ENCODE peak calls at places on chromosome 20, in four cellular contexts. One of them, this sample, is unnamed.

GRCh38 chr20:6501061-6501460 is 266.4 kb upstream of the BMP2 start:
- DNase-seq in K562: no peak
- DNase-seq in HepG2: peak; percentile 24
- DNase-seq in endothelial cell of umbilical vein: peak; percentile 81
- DNase-seq in this sample: no peak

GRCh38 chr20:33660685-33661058 is 1.5 kb upstream of the C20orf144 start:
- DNase-seq in HepG2: no peak
- DNase-seq in K562: no peak
- DNase-seq in endothelial cell of umbilical vein: no peak
- DNase-seq in this sample: no peak

GRCh38 chr20:20498081-20498861 is 130.4 kb downstream of the INSM1 start:
- DNase-seq in HepG2: no peak
- DNase-seq in K562: no peak
- DNase-seq in endothelial cell of umbilical vein: no peak
- DNase-seq in this sample: no peak

GRCh38 chr20:13870349-13870748 is 85.5 kb downstream of the NDUFAF5 start:
- DNase-seq in K562: peak; percentile 14
- DNase-seq in HepG2: peak; percentile 21
- DNase-seq in endothelial cell of umbilical vein: no peak
- DNase-seq in this sample: no peak

GRCh38 chr20:50304883-50305635 is 114.4 kb downstream of the CEBPB start:
- DNase-seq in K562: no peak
- DNase-seq in endothelial cell of umbilical vein: no peak
- DNase-seq in HepG2: peak; percentile 92
- DNase-seq in this sample: no peak

GRCh38 chr20:50438986-50439407 is 71.2 kb upstream of the PTPN1 start:
- DNase-seq in HepG2: no peak
- DNase-seq in endothelial cell of umbilical vein: no peak
- DNase-seq in K562: peak; percentile 46
- DNase-seq in this sample: peak; percentile 87

GRCh38 chr20:25083773-25084615 is 2.1 kb upstream of the VSX1 start:
- DNase-seq in endothelial cell of umbilical vein: no peak
- DNase-seq in HepG2: no peak
- DNase-seq in K562: no peak
- DNase-seq in this sample: no peak

GRCh38 chr20:43959079-43959919 is 44.6 kb downstream of the TOX2 start:
- DNase-seq in K562: peak; percentile 8
- DNase-seq in HepG2: peak; percentile 73
- DNase-seq in endothelial cell of umbilical vein: peak; percentile 52
- DNase-seq in this sample: no peak

GRCh38 chr20:18739785-18740184 is 73.8 kb upstream of the SCP2D1 start:
- DNase-seq in endothelial cell of umbilical vein: no peak
- DNase-seq in HepG2: no peak
- DNase-seq in K562: peak; percentile 31
- DNase-seq in this sample: no peak

GRCh38 chr20:31680286-31681127 is 42.2 kb downstream of the BCL2L1 start:
- DNase-seq in HepG2: no peak
- DNase-seq in K562: no peak
- DNase-seq in endothelial cell of umbilical vein: no peak
- DNase-seq in this sample: no peak

GRCh38 chr20:62358171-62358719 is 8.9 kb downstream of the LAMA5 start:
- DNase-seq in K562: peak; percentile 68
- DNase-seq in endothelial cell of umbilical vein: peak; percentile 65
- DNase-seq in HepG2: no peak
- DNase-seq in this sample: no peak

GRCh38 chr20:25017257-25017803 is 24.8 kb upstream of the APMAP start:
- DNase-seq in K562: no peak
- DNase-seq in endothelial cell of umbilical vein: no peak
- DNase-seq in HepG2: peak; percentile 64
- DNase-seq in this sample: no peak

GRCh38 chr20:32338665-32339064 is 19.5 kb upstream of the ASXL1 start:
- DNase-seq in K562: no peak
- DNase-seq in endothelial cell of umbilical vein: no peak
- DNase-seq in HepG2: peak; percentile 54
- DNase-seq in this sample: no peak

GRCh38 chr20:19327401-19327800 is 115.0 kb downstream of the SLC24A3 start:
- DNase-seq in endothelial cell of umbilical vein: no peak
- DNase-seq in HepG2: no peak
- DNase-seq in K562: no peak
- DNase-seq in this sample: no peak

GRCh38 chr20:62938105-62938888 is at the start of gene GID8:
- DNase-seq in HepG2: peak; percentile 35
- DNase-seq in endothelial cell of umbilical vein: peak; percentile 69
- DNase-seq in K562: peak; percentile 63
- DNase-seq in this sample: peak; percentile 38

GRCh38 chr20:31836853-31837608 is 8.4 kb downstream of the FOXS1 start:
- DNase-seq in endothelial cell of umbilical vein: no peak
- DNase-seq in K562: no peak
- DNase-seq in HepG2: no peak
- DNase-seq in this sample: no peak

GRCh38 chr20:47647994-47648393 is 137.3 kb downstream of the SULF2 start:
- DNase-seq in HepG2: no peak
- DNase-seq in K562: no peak
- DNase-seq in endothelial cell of umbilical vein: no peak
- DNase-seq in this sample: no peak

GRCh38 chr20:64082126-64082638 is 2.0 kb downstream of the LKAAEAR1 start:
- DNase-seq in HepG2: peak; percentile 55
- DNase-seq in K562: no peak
- DNase-seq in endothelial cell of umbilical vein: no peak
- DNase-seq in this sample: no peak

GRCh38 chr20:2114106-2114505 is 12.5 kb downstream of the STK35 start:
- DNase-seq in HepG2: no peak
- DNase-seq in K562: no peak
- DNase-seq in endothelial cell of umbilical vein: no peak
- DNase-seq in this sample: no peak
- TF ChIP-seq JUN in HepG2: no peak
- TF ChIP-seq JUN in K562: no peak
- TF ChIP-seq JUN in endothelial cell of umbilical vein: no peak
- TF ChIP-seq JUN in this sample: no peak

GRCh38 chr20:45937765-45938164 is 3.3 kb downstream of the PCIF1 start:
- DNase-seq in HepG2: no peak
- DNase-seq in K562: no peak
- DNase-seq in endothelial cell of umbilical vein: no peak
- DNase-seq in this sample: no peak
- TF ChIP-seq MYC in HepG2: no peak
- TF ChIP-seq MYC in K562: no peak
- TF ChIP-seq MYC in endothelial cell of umbilical vein: no peak
- TF ChIP-seq MYC in this sample: no peak

GRCh38 chr20:10077081-10077471 is 42.3 kb downstream of the ANKEF1 start:
- DNase-seq in endothelial cell of umbilical vein: no peak
- DNase-seq in HepG2: no peak
- DNase-seq in K562: peak; percentile 7
- DNase-seq in this sample: no peak
- TF ChIP-seq JUN in endothelial cell of umbilical vein: no peak
- TF ChIP-seq JUN in HepG2: no peak
- TF ChIP-seq JUN in K562: no peak
- TF ChIP-seq JUN in this sample: no peak

DNA sequence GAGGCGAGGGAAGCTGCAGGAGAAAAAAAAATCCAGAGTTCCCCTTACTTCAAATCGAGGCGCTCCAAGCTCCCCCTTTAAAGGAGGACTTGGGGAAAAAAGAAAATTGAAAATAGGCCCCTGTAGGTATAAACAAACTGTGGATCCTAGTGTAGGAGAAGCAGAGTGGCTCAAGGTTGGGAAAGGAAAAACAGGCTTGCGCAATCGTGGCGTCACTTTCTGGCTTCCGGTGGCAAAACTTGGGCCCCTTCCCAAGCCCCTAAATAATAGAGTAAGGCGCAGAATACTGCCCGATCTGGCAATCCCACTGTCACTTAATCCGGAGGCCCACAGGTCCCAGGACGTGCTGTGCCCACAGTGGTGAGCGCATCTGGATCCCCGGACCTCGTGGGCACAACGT is 8.0 kb downstream of the PAX1 start:
- DNase-seq in endothelial cell of umbilical vein: no peak
- DNase-seq in HepG2: no peak
- DNase-seq in K562: no peak
- DNase-seq in this sample: no peak
- TF ChIP-seq MYC in endothelial cell of umbilical vein: no peak
- TF ChIP-seq MYC in HepG2: no peak
- TF ChIP-seq MYC in K562: no peak
- TF ChIP-seq MYC in this sample: no peak

GRCh38 chr20:52152416-52152815 is 39.2 kb downstream of the ZFP64 start:
- DNase-seq in K562: no peak
- DNase-seq in endothelial cell of umbilical vein: no peak
- DNase-seq in HepG2: no peak
- DNase-seq in this sample: no peak

GRCh38 chr20:52154575-52154974 is 37.0 kb downstream of the ZFP64 start:
- DNase-seq in HepG2: no peak
- DNase-seq in K562: no peak
- DNase-seq in endothelial cell of umbilical vein: no peak
- DNase-seq in this sample: no peak

GRCh38 chr20:52145587-52145986 is 46.0 kb downstream of the ZFP64 start:
- DNase-seq in HepG2: no peak
- DNase-seq in K562: no peak
- DNase-seq in endothelial cell of umbilical vein: no peak
- DNase-seq in this sample: no peak

GRCh38 chr20:52152921-52153320 is 38.7 kb downstream of the ZFP64 start:
- DNase-seq in endothelial cell of umbilical vein: no peak
- DNase-seq in K562: no peak
- DNase-seq in HepG2: no peak
- DNase-seq in this sample: no peak

DNA sequence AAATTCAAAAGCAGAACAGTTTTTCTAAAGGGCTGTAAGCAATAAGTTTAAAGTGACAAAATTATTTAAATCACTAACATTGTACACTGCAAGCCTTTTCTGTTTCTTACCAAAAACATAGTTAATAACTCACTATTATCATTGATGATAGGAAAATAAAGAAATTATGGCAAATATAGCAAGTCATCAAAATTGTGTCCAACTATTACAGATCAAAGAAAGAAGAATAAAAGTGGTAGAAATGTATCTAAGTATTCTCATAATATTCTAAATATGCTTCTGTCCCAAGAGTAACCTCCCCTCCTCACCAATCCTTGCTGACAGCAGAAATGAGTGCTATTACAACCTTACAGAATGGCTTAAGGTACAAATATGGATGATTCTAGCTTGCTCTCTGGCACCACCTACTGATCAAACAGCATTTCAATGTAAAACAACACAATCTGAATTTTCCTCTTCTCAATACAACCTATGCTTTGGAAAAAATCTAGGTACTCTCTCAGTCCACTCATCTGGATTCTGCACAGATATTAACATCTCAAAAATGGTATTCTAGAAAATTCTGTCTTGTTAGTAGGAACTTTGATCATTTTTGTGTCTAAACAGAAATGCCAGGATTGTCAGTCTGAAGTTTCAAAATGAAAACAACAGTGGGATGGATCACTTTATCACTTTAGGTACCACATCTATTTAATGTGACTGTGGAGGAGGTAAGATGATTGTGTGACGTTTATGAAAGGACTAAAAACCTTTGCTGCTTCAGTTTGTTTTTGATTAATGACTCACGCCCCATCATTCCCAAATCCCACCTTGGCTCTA is 40.9 kb downstream of the ZFP64 start:
- DNase-seq in endothelial cell of umbilical vein: peak; percentile 72
- DNase-seq in HepG2: peak; percentile 58
- DNase-seq in K562: peak; percentile 55
- DNase-seq in this sample: peak; percentile 56
- TF ChIP-seq JUN in endothelial cell of umbilical vein: no peak
- TF ChIP-seq JUN in HepG2: no peak
- TF ChIP-seq JUN in K562: no peak
- TF ChIP-seq JUN in this sample: no peak

This sample was measured in A549.